ENCODE peak calls at places on chromosomes 7 and 10, in nine cellular contexts. X, E, U, D, Y, V, I, C and S are unnamed samples.

GRCh38 chr10:71371750-71372166 is 25.0 kb upstream of the CDH23 start:
- DNase-seq in X (no peak), U (no peak), D (no peak), I (no peak), Y (no peak), C (no peak), E (peak; percentile 65), V (no peak), S (no peak)

GRCh38 chr7:39428221-39428620 is 138.0 kb upstream of the YAE1 start:
- DNase-seq in D (no peak), X (no peak), U (no peak), E (no peak), C (peak; percentile 48), Y (no peak), I (no peak), V (no peak), S (no peak)

GRCh38 chr10:2094171-2094570 is 356.8 kb upstream of the ADARB2 start:
- DNase-seq in I (no peak), U (no peak), V (no peak), X (no peak), Y (no peak), D (no peak), E (no peak), C (no peak), S (no peak)

GRCh38 chr7:128738570-128739047 is 550 bp upstream of the CALU start:
- DNase-seq in E (no peak), D (no peak), C (no peak), X (peak; percentile 10), U (no peak), V (no peak), Y (no peak), I (no peak), S (no peak)

GRCh38 chr10:58177362-58177947 is 90.2 kb downstream of the IPMK start:
- DNase-seq in Y (no peak), I (no peak), E (no peak), X (no peak), V (no peak), U (no peak), C (peak; percentile 47), D (no peak), S (no peak)

GRCh38 chr7:25707733-25708132 is 444.3 kb upstream of the NFE2L3 start:
- DNase-seq in V (no peak), X (no peak), Y (no peak), C (peak; percentile 1), U (no peak), D (no peak), I (no peak), E (no peak), S (no peak)

GRCh38 chr10:1109795-1110673 is 53.8 kb downstream of the WDR37 start:
- DNase-seq in X (no peak), U (peak; percentile 30), Y (peak; percentile 42), D (peak; percentile 68), V (peak; percentile 62), E (peak; percentile 30), C (peak; percentile 87), I (peak; percentile 62), S (no peak)

GRCh38 chr7:42236266-42237161 is 495 bp downstream of the GLI3 start:
- DNase-seq in X (peak; percentile 16), D (no peak), Y (peak; percentile 49), E (peak; percentile 10), C (peak; percentile 72), I (no peak), V (no peak), U (peak; percentile 48), S (no peak)

GRCh38 chr7:135923700-135924261 is 53.4 kb downstream of the MTPN start:
- DNase-seq in I (peak; percentile 40), V (no peak), U (no peak), C (peak; percentile 96), E (no peak), Y (no peak), X (no peak), D (no peak), S (no peak)

GRCh38 chr10:75853085-75853484 is 421.7 kb downstream of the LRMDA start:
- DNase-seq in E (no peak), X (no peak), V (no peak), C (no peak), D (no peak), U (no peak), Y (no peak), I (no peak), S (no peak)

GRCh38 chr10:87767253-87767652 is 50.8 kb downstream of the ATAD1 start:
- DNase-seq in C (peak; percentile 47), U (no peak), V (no peak), D (no peak), X (no peak), I (no peak), E (no peak), Y (no peak), S (no peak)

GRCh38 chr7:5626456-5626855 is 155.0 kb downstream of the RNF216 start:
- DNase-seq in I (no peak), U (no peak), C (no peak), V (no peak), X (no peak), D (no peak), Y (no peak), E (no peak), S (no peak)

GRCh38 chr10:78972160-78972946 is 96.4 kb upstream of the ZMIZ1 start:
- DNase-seq in Y (peak; percentile 78), C (peak; percentile 83), U (peak; percentile 22), X (peak; percentile 76), V (no peak), D (no peak), I (no peak), E (peak; percentile 49), S (peak; percentile 45)

GRCh38 chr7:28207486-28208158 is 27.0 kb upstream of the JAZF1 start:
- DNase-seq in V (no peak), I (no peak), E (no peak), Y (no peak), U (no peak), C (no peak), D (no peak), X (no peak), S (no peak)

GRCh38 chr10:110487411-110488123 is 10.1 kb upstream of the DUSP5 start:
- DNase-seq in V (no peak), Y (no peak), E (peak; percentile 46), I (no peak), C (peak; percentile 55), X (no peak), D (no peak), U (no peak), S (no peak)

GRCh38 chr10:116211682-116212081 is 61.3 kb downstream of the GFRA1 start:
- DNase-seq in D (no peak), U (no peak), C (peak; percentile 91), X (no peak), I (no peak), E (no peak), Y (no peak), V (no peak), S (no peak)

DNA sequence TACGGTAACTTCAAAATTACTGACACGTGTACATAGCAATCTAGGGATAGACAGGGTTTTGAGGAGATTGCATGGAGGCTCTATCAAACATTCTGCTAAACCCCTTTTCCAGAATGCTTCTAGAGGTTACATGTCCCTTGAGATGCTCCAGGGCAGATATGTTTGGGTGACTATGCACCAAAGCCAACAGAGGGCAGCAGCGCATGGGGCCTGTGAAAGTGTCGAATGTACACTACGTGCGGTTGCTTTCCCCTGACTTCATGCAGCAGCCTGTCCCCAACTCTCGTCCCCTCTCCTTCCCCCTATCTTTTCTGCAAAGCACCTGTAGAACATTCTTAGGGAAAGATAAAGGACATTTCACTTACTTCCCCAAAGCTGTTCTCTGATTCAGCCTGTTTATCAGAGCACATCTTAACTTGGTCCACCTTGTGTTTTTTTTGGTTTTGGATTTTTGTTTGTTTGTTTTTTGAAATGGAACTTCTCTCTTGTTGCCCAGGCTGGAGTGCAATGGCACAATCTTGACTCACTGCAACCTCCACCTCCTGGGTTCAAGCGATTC is 90.2 kb downstream of the UBE3C start:
- DNase-seq in E (peak; percentile 51), I (no peak), U (no peak), V (peak; percentile 2), C (peak; percentile 31), Y (no peak), X (no peak), D (peak; percentile 14), S (no peak)
- TF ChIP-seq CTCF in E (peak; percentile 80), I (peak; percentile 74), U (no peak), V (peak; percentile 16), C (peak; percentile 45), Y (peak; percentile 46), X (peak; percentile 9), D (peak; percentile 12), S (no peak)

GRCh38 chr10:131246089-131246488 is 65.4 kb downstream of the TCERG1L start:
- DNase-seq in U (no peak), Y (no peak), X (no peak), E (no peak), I (no peak), C (no peak), D (no peak), V (no peak), S (no peak)
- H3K9me3 ChIP-seq in U (no peaks in the 10 kb centered on the region), Y (no peaks in the 10 kb centered on the region), X (no peaks in the 10 kb centered on the region), E (no peaks in the 10 kb centered on the region), I (peaks cover 8% of the 10 kb centered on the region), C (peaks cover 49% of the 10 kb centered on the region), D (no peaks in the 10 kb centered on the region), V (no peaks in the 10 kb centered on the region), S (peaks cover 3% of the 10 kb centered on the region)

GRCh38 chr7:118777308-118777707 is 552.8 kb downstream of the ANKRD7 start:
- DNase-seq in C (no peak), V (no peak), U (no peak), Y (no peak), X (no peak), I (no peak), D (no peak), E (no peak), S (no peak)
- TF ChIP-seq CTCF in C (no peak), V (no peak), U (no peak), Y (no peak), X (no peak), I (no peak), D (no peak), E (no peak), S (no peak)

DNA sequence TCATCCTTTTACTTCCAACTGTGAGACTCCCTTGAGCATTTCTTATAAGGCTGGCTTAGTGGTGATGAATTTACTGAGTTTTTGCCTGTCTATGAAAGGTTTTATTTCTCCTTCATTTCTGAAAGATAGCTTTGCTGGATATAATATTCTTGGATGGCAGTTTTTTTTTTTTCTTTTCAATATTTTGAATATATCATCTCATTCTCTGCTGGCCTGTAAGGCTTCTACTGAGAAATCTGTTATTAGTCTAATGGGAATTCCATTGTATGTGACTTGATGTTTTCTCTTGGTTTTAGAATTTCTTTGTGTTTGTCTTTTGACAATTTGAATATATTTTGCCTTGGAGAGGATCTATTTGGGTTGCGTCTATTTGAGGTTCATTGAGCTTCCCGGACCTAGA is 22.4 kb downstream of the PHTF2 start:
- DNase-seq in U (no peak), V (no peak), C (no peak), E (no peak), D (no peak), Y (no peak), X (no peak), I (no peak), S (no peak)
- H3K9me3 ChIP-seq in U (no peaks in the 10 kb centered on the region), V (peaks cover 11% of the 10 kb centered on the region), C (peaks cover 26% of the 10 kb centered on the region), E (peaks cover 7% of the 10 kb centered on the region), D (peaks cover 47% of the 10 kb centered on the region), Y (peaks cover 74% of the 10 kb centered on the region), X (peaks cover 14% of the 10 kb centered on the region), I (peaks cover 7% of the 10 kb centered on the region), S (peaks cover 3% of the 10 kb centered on the region)